ENCODE peak calls at places on chromosome 4, in seven cellular contexts. T is BE2C; J is nephron progenitor cell; X is KG1; O is mesendoderm; Y is naive thymus-derived CD4-positive, alpha-beta T cell; F is stimulated activated CD4-positive, alpha-beta T cell treated with anti-CD3 and anti-CD28 coated beads, TNF-alpha, amount 100 ng/mL, for 48 hours. B is an unnamed sample.
A peak's percentile ranks its signal among the peaks of the same experiment; 100 is the strongest.

GRCh38 chr4:132707955-132708354 is 441.1 kb upstream of the PCDH10 start:
- DNase-seq in X (no peak), O (no peak), Y (no peak), T (no peak), F (no peak), J (no peak), B (no peak)

GRCh38 chr4:70863099-70863790 is 23.6 kb upstream of the GRSF1 start:
- DNase-seq in X (no peak), Y (no peak), J (no peak), T (no peak), O (no peak), F (no peak), B (no peak)

GRCh38 chr4:82890913-82891727 is at the start of gene SEC31A:
- DNase-seq in F (peak; percentile 94), O (peak; percentile 97), X (peak; percentile 92), T (peak; percentile 98), J (peak; percentile 97), Y (peak; percentile 96), B (peak; percentile 88)

GRCh38 chr4:41146196-41146595 is 68.1 kb downstream of the APBB2 start:
- DNase-seq in J (no peak), O (no peak), F (no peak), Y (no peak), T (no peak), X (no peak), B (no peak)

GRCh38 chr4:75584067-75584466 is 28.2 kb downstream of the ODAPH start:
- DNase-seq in X (no peak), Y (no peak), J (no peak), T (no peak), O (no peak), F (no peak), B (no peak)

GRCh38 chr4:176077561-176077960 is 11.9 kb downstream of the WDR17 start:
- DNase-seq in O (no peak), F (no peak), Y (no peak), T (no peak), J (no peak), X (no peak), B (no peak)

GRCh38 chr4:81040175-81040659 is 9.7 kb downstream of the BMP3 start:
- DNase-seq in X (peak; percentile 36), F (no peak), Y (peak; percentile 54), T (no peak), O (peak; percentile 34), J (peak; percentile 18), B (no peak)

GRCh38 chr4:66899422-66900065 is 645.8 kb downstream of the CENPC start:
- DNase-seq in T (no peak), O (no peak), Y (no peak), X (no peak), J (no peak), F (no peak), B (no peak)

GRCh38 chr4:6198768-6199343 is 1.5 kb downstream of the JAKMIP1 start:
- DNase-seq in T (peak; percentile 60), O (peak; percentile 96), J (peak; percentile 31), X (no peak), F (no peak), Y (no peak), B (no peak)

GRCh38 chr4:121016630-121017029 is 55.7 kb downstream of the NDNF start:
- DNase-seq in F (no peak), T (no peak), Y (no peak), O (no peak), J (no peak), X (no peak), B (no peak)

GRCh38 chr4:18398661-18399060 is 377.1 kb upstream of the LCORL start:
- DNase-seq in F (no peak), J (peak; percentile 1), T (peak; percentile 70), O (no peak), X (no peak), Y (no peak), B (no peak)

GRCh38 chr4:80197132-80197573 is at the start of gene PRDM8:
- DNase-seq in O (peak; percentile 35), F (no peak), T (peak; percentile 63), Y (peak; percentile 40), X (no peak), J (peak; percentile 53), B (no peak)

GRCh38 chr4:99755223-99755944 is 61.2 kb upstream of the DAPP1 start:
- DNase-seq in T (no peak), Y (no peak), J (no peak), O (peak; percentile 6), F (no peak), X (no peak), B (no peak)

GRCh38 chr4:21858971-21859370 is 89.6 kb downstream of the KCNIP4 start:
- DNase-seq in X (no peak), J (no peak), F (no peak), T (no peak), O (no peak), Y (no peak), B (no peak)

GRCh38 chr4:155403886-155404285 is 27.1 kb upstream of the MAP9 start:
- DNase-seq in J (no peak), X (no peak), F (no peak), Y (no peak), T (no peak), O (peak; percentile 50), B (no peak)

GRCh38 chr4:76364763-76365162 is 56.2 kb downstream of the CCDC158 start:
- DNase-seq in T (peak; percentile 27), X (no peak), J (no peak), O (no peak), F (no peak), Y (no peak), B (no peak)

GRCh38 chr4:10188400-10189004 is 71.9 kb upstream of the WDR1 start:
- DNase-seq in O (no peak), T (no peak), F (no peak), J (no peak), X (no peak), Y (no peak), B (no peak)

GRCh38 chr4:63563288-63564014 is 845.8 kb downstream of the TECRL start:
- DNase-seq in F (no peak), J (no peak), Y (no peak), O (peak; percentile 56), X (no peak), T (no peak), B (no peak)

GRCh38 chr4:111209706-111210105 is 586.8 kb upstream of the PITX2 start:
- DNase-seq in Y (no peak), T (no peak), J (no peak), F (no peak), X (no peak), O (peak; percentile 59), B (no peak)

GRCh38 chr4:20301161-20301560 is 49.5 kb downstream of the SLIT2 start:
- DNase-seq in F (no peak), T (no peak), O (no peak), X (no peak), Y (no peak), J (no peak), B (no peak)